ENCODE peak calls at places on chromosomes 2 and 18, in six cellular contexts. G, U, N, E, W and D are unnamed samples.

GRCh38 chr2:191565647-191566198 is 112.2 kb upstream of the NABP1 start:
- DNase-seq in G (no peak), U (no peak), N (no peak), E (no peak), W (no peak), D (no peak)

GRCh38 chr18:23263551-23264235 is 128.4 kb downstream of the CABLES1 start:
- DNase-seq in G (no peak), U (no peak), N (no peak), E (no peak), W (no peak), D (no peak)

GRCh38 chr2:166126014-166126639 is 1.7 kb downstream of the SCN1A start:
- DNase-seq in G (peak; percentile 48), U (no peak), N (no peak), E (no peak), W (no peak), D (peak; percentile 34)

GRCh38 chr2:39128919-39129391 is 8.1 kb upstream of the SOS1 start:
- DNase-seq in G (no peak), U (no peak), N (no peak), E (no peak), W (no peak), D (no peak)

GRCh38 chr2:20122864-20123263 is 71.4 kb upstream of the LAPTM4A start:
- DNase-seq in G (no peak), U (no peak), N (no peak), E (no peak), W (no peak), D (no peak)

GRCh38 chr2:177332041-177332991 is 60.3 kb upstream of the AGPS start:
- DNase-seq in G (peak; percentile 65), U (peak; percentile 55), N (peak; percentile 33), E (no peak), W (peak; percentile 69), D (peak; percentile 62)

GRCh38 chr18:79856119-79857080 is 58.7 kb downstream of the KCNG2 start:
- DNase-seq in G (peak; percentile 35), U (no peak), N (no peak), E (no peak), W (peak; percentile 82), D (peak; percentile 35)

GRCh38 chr2:221444106-221444505 is 128.0 kb downstream of the EPHA4 start:
- DNase-seq in G (peak; percentile 92), U (no peak), N (peak; percentile 26), E (no peak), W (no peak), D (no peak)

GRCh38 chr18:61606068-61606660 is 272.9 kb downstream of the CDH20 start:
- DNase-seq in G (peak; percentile 63), U (no peak), N (no peak), E (peak; percentile 81), W (peak; percentile 94), D (no peak)

GRCh38 chr2:175435012-175435411 is 253.5 kb upstream of the ATP5MC3 start:
- DNase-seq in G (no peak), U (no peak), N (no peak), E (no peak), W (no peak), D (no peak)

GRCh38 chr2:233076749-233077148 is 16.6 kb downstream of the INPP5D start:
- DNase-seq in G (no peak), U (no peak), N (no peak), E (no peak), W (no peak), D (no peak)

GRCh38 chr2:233075966-233076339 is 15.8 kb downstream of the INPP5D start:
- DNase-seq in G (no peak), U (no peak), N (no peak), E (no peak), W (no peak), D (no peak)

GRCh38 chr2:233074106-233074505 is 14.0 kb downstream of the INPP5D start:
- DNase-seq in G (no peak), U (no peak), N (no peak), E (peak; percentile 32), W (no peak), D (no peak)

GRCh38 chr2:233072838-233073237 is 12.7 kb downstream of the INPP5D start:
- DNase-seq in G (no peak), U (no peak), N (no peak), E (peak; percentile 37), W (no peak), D (no peak)

DNA sequence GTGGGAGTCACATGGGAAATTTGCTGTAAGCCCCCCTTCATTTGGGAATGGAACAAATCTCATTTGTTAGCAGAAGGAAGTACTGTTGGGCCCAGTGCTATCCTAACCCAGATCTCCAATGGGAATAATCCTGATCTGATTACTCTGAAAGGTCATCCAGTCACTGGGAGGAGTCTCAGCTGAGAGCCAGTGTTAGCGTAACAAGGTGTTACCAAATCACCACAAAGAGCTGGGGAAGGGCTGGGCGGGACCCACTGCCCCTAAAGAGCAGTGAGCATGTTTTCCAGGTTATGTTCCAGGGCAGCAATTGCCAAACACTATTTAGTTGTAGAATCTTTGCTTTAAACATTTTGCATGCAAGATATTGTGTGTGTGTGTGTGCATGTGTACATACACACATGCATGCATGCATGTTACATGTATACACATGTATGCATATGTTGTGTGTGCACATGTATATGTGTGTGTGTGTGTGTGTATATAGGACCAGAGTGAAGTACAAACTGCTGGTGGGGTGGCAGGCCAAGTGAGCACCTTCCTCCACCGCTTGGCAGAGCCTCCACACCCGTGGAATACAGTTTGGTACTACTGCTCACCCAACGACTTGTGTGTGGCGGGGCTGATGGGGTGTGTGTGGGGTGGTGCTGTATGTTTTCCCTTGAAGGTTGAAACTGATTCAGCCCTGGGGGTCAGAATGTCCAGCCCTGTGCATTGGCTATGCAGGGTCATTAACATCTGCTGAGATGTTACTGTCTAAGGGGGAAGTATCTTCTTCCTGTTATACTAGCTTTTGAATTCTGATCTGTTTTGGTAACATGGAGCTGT is 15.2 kb downstream of the INPP5D start:
- DNase-seq in G (no peak), U (no peak), N (no peak), E (no peak), W (no peak), D (no peak)
- H3K4me3 ChIP-seq in G (no peak overlapping the region), U (no peak overlapping the region), N (no peak overlapping the region), E (no peak overlapping the region), W (no peak overlapping the region), D (no peak overlapping the region)

GRCh38 chr2:70214365-70214764 is 23.5 kb upstream of the C2orf42 start:
- DNase-seq in G (no peak), U (no peak), N (no peak), E (no peak), W (no peak), D (no peak)

GRCh38 chr2:70212298-70212948 is 21.6 kb upstream of the C2orf42 start:
- DNase-seq in G (no peak), U (no peak), N (peak; percentile 46), E (no peak), W (no peak), D (no peak)

GRCh38 chr2:70211595-70211994 is 20.8 kb upstream of the C2orf42 start:
- DNase-seq in G (no peak), U (no peak), N (no peak), E (no peak), W (no peak), D (no peak)

DNA sequence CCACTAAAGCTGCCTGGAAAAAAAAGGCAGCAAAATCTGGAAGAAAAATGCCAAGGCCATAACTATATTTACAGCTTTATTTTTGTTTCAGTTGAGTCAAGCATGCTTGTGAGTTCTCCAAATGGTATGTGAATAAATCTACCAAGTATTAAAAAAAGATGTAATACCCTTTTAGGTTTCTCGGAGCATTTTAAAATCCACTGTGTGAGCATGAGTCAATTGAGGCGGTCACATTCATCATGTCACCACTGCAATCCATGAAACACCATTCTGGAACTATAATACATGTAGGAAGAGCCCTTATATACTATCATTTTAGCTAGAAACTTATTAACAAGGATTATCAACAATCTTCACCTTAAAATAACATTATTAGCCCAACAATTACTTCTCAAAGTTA is 24.1 kb upstream of the C2orf42 start:
- DNase-seq in G (peak; percentile 80), U (no peak), N (no peak), E (no peak), W (no peak), D (no peak)
- H3K36me3 ChIP-seq in G (peaks cover 6% of the 10 kb centered on the region), U (no peaks in the 10 kb centered on the region), N (peaks cover 2% of the 10 kb centered on the region), E (peaks cover 23% of the 10 kb centered on the region), W (peaks cover 33% of the 10 kb centered on the region), D (peaks cover 58% of the 10 kb centered on the region)

GRCh38 chr2:65397122-65397521 is 35.3 kb downstream of the SPRED2 start:
- DNase-seq in G (peak; percentile 71), U (no peak), N (no peak), E (no peak), W (no peak), D (no peak)
- H3K4me3 ChIP-seq in G (no peak overlapping the region), U (no peak overlapping the region), N (no peak overlapping the region), E (no peak overlapping the region), W (no peak overlapping the region), D (no peak overlapping the region)

DNA sequence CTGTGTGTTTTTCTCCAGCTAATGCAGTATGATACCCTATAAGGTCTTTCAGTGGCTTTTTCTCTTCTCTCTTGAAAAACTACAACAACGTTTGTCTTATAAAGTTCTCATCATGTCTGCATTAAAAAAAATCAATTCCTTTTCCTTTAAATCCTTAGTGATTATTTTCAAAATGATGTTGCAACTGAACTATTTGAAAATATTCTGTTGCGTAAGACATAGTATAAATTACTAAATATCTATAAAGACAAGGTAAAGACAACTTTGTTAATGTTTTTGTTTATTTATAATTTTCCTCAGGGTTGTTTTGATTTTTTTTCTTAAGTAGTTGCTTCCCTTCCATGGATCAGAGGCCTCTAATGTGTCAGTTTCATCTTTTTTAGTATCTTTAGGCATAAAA is 21.2 kb downstream of the PARD3B start:
- DNase-seq in G (no peak), U (no peak), N (no peak), E (no peak), W (no peak), D (no peak)
- H3K36me3 ChIP-seq in G (no peaks in the 10 kb centered on the region), U (no peaks in the 10 kb centered on the region), N (no peaks in the 10 kb centered on the region), E (no peaks in the 10 kb centered on the region), W (no peaks in the 10 kb centered on the region), D (no peaks in the 10 kb centered on the region)

DNA sequence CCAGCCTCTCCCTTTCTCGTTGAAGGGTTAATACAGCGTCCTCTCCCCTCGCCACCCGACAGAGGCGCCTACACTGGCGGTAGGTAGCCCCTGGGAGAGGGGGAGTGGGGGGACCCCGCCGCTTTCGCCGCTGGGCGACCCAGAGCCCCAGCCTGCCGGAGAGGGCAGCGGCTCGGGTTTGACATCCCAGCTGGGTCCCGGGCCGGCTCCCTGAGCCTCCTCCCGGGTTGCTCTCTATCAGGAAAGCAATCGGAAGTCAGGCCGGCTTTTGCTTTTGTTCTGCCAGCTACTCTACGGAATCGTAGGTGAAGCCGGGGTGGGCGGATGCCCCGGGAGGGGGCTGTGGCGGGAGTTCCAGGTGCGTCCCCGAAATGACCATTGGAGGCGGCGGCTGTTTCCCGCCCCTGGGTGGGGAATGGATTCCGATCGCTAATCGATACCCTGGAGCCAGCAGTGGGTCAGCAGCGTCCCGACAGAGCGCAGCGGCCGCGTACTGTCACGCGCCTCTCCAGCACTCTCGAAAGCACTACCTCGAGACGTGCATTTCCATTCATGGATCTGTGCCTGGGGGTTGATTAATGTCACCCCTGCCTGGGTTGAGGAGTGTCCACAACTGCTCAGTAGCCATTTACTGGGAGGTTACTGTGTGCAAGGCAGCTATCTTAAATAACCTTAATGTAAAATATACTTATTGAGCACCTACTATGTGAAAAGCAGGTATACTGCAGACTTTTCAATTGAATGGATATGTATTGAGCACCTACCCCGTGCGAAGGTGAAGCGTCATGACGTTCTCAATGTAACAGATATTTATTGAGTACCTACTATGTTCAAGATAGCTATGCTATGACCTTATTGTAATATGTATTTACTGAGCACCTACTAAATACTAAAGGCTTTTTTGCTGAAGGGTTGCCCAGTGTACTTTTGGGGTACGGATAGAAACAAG is 1.1 kb downstream of the MAPK4 start:
- DNase-seq in G (no peak), U (no peak), N (no peak), E (peak; percentile 73), W (peak; percentile 61), D (peak; percentile 42)
- H3K4me3 ChIP-seq in G (no peak overlapping the region), U (peak overlapping the region; percentile 56), N (peak overlapping the region; percentile 73), E (peak overlapping the region; percentile 36), W (peak overlapping the region; percentile 92), D (peak overlapping the region; percentile 72)